ENCODE peak calls at places on chromosome 1, in nine cellular contexts. T, U, R, M, X, H, J, E and Y are unnamed samples.

GRCh38 chr1:34060901-34061415 is 104.1 kb downstream of the CSMD2 start:
- DNase-seq in T (no peak), U (no peak), R (no peak), M (no peak), X (peak), H (no peak), J (no peak), E (no peak), Y (no peak)

GRCh38 chr1:115219937-115220336 is 118.1 kb downstream of the NGF start:
- DNase-seq in T (no peak), U (no peak), R (no peak), M (no peak), X (no peak), H (no peak), J (no peak), E (no peak), Y (no peak)

GRCh38 chr1:46188295-46189030 is 9.8 kb downstream of the POMGNT1 start:
- DNase-seq in T (no peak), U (no peak), R (no peak), M (peak), X (no peak), H (no peak), J (peak), E (no peak), Y (no peak)

GRCh38 chr1:202807367-202807925 is 775 bp downstream of the KDM5B start:
- DNase-seq in T (no peak), U (no peak), R (peak), M (peak), X (peak), H (no peak), J (no peak), E (peak), Y (peak)

GRCh38 chr1:53439337-53440207 is 19.6 kb upstream of the DMRTB1 start:
- DNase-seq in T (no peak), U (no peak), R (no peak), M (no peak), X (no peak), H (no peak), J (no peak), E (no peak), Y (no peak)

GRCh38 chr1:179288977-179289376 is 4.6 kb upstream of the SOAT1 start:
- DNase-seq in T (no peak), U (no peak), R (no peak), M (no peak), X (no peak), H (no peak), J (no peak), E (no peak), Y (no peak)

GRCh38 chr1:61141288-61142044 is 59.1 kb downstream of the NFIA start:
- DNase-seq in T (no peak), U (no peak), R (no peak), M (peak), X (peak), H (no peak), J (peak), E (no peak), Y (no peak)

GRCh38 chr1:58739851-58740466 is 40.1 kb upstream of the MYSM1 start:
- DNase-seq in T (peak), U (peak), R (no peak), M (peak), X (peak), H (no peak), J (peak), E (no peak), Y (no peak)

GRCh38 chr1:53521900-53522552 is 62.8 kb downstream of the DMRTB1 start:
- DNase-seq in T (no peak), U (no peak), R (no peak), M (peak), X (peak), H (no peak), J (no peak), E (no peak), Y (no peak)

GRCh38 chr1:159188375-159188788 is 16.3 kb upstream of the ACKR1 start:
- DNase-seq in T (no peak), U (peak), R (peak), M (peak), X (peak), H (no peak), J (peak), E (no peak), Y (peak)

GRCh38 chr1:32116531-32116930 is 8.7 kb downstream of the KPNA6 start:
- DNase-seq in T (no peak), U (no peak), R (no peak), M (no peak), X (no peak), H (no peak), J (no peak), E (no peak), Y (no peak)

GRCh38 chr1:203038217-203038741 is 12.0 kb downstream of the PPFIA4 start:
- DNase-seq in T (peak), U (peak), R (no peak), M (peak), X (peak), H (peak), J (peak), E (no peak), Y (no peak)

GRCh38 chr1:212188599-212189351 is 96.4 kb upstream of the PPP2R5A start:
- DNase-seq in T (no peak), U (no peak), R (no peak), M (peak), X (no peak), H (no peak), J (peak), E (no peak), Y (no peak)

GRCh38 chr1:156463874-156464273 is 36.7 kb downstream of the MEF2D start:
- DNase-seq in T (no peak), U (no peak), R (no peak), M (no peak), X (no peak), H (no peak), J (no peak), E (no peak), Y (no peak)

GRCh38 chr1:31013187-31013864 is 52.2 kb downstream of the PUM1 start:
- DNase-seq in T (no peak), U (no peak), R (no peak), M (peak), X (no peak), H (no peak), J (peak), E (no peak), Y (no peak)

GRCh38 chr1:203036135-203036534 is 9.8 kb downstream of the PPFIA4 start:
- DNase-seq in T (no peak), U (no peak), R (no peak), M (no peak), X (peak), H (no peak), J (no peak), E (no peak), Y (no peak)

GRCh38 chr1:21320410-21321107 is 30.3 kb upstream of the ECE1 start:
- DNase-seq in T (no peak), U (no peak), R (no peak), M (no peak), X (peak), H (no peak), J (no peak), E (no peak), Y (no peak)

GRCh38 chr1:208206092-208206698 is 38.0 kb downstream of the PLXNA2 start:
- DNase-seq in T (no peak), U (no peak), R (no peak), M (no peak), X (no peak), H (no peak), J (no peak), E (no peak), Y (no peak)

GRCh38 chr1:225428066-225428878 is 434 bp upstream of the LBR start:
- DNase-seq in T (no peak), U (peak), R (peak), M (peak), X (peak), H (peak), J (peak), E (peak), Y (peak)

GRCh38 chr1:183590225-183591191 is at the start of gene NCF2:
- DNase-seq in T (no peak), U (no peak), R (no peak), M (peak), X (no peak), H (no peak), J (peak), E (no peak), Y (no peak)

GRCh38 chr1:17597651-17598050 is 58.2 kb downstream of the ARHGEF10L start:
- DNase-seq in T (no peak), U (no peak), R (no peak), M (peak), X (no peak), H (no peak), J (no peak), E (no peak), Y (no peak)

GRCh38 chr1:28339551-28339950 is 10.7 kb downstream of the MED18 start:
- DNase-seq in T (no peak), U (no peak), R (no peak), M (no peak), X (no peak), H (no peak), J (no peak), E (no peak), Y (no peak)

GRCh38 chr1:33880298-33880697 is 16.4 kb downstream of the HMGB4 start:
- DNase-seq in T (no peak), U (no peak), R (no peak), M (no peak), X (peak), H (no peak), J (no peak), E (no peak), Y (no peak)

GRCh38 chr1:50424045-50424939 is 1.0 kb upstream of the DMRTA2 start:
- DNase-seq in T (no peak), U (no peak), R (peak), M (peak), X (no peak), H (no peak), J (no peak), E (no peak), Y (no peak)

GRCh38 chr1:173269490-173270230 is 62.5 kb upstream of the TNFSF4 start:
- DNase-seq in T (peak), U (peak), R (no peak), M (peak), X (peak), H (peak), J (peak), E (no peak), Y (no peak)

GRCh38 chr1:200905411-200906052 is 10.8 kb downstream of the INAVA start:
- DNase-seq in T (no peak), U (peak), R (no peak), M (peak), X (peak), H (no peak), J (peak), E (no peak), Y (no peak)

GRCh38 chr1:91895832-91896556 is 10.0 kb upstream of the TGFBR3 start:
- DNase-seq in T (no peak), U (no peak), R (no peak), M (no peak), X (no peak), H (no peak), J (no peak), E (no peak), Y (no peak)

GRCh38 chr1:221712776-221713431 is 29.0 kb downstream of the DUSP10 start:
- DNase-seq in T (no peak), U (no peak), R (no peak), M (no peak), X (no peak), H (no peak), J (no peak), E (no peak), Y (no peak)

GRCh38 chr1:17485280-17485679 is 45.8 kb upstream of the RCC2 start:
- DNase-seq in T (no peak), U (peak), R (peak), M (peak), X (no peak), H (no peak), J (peak), E (no peak), Y (peak)

GRCh38 chr1:209363112-209363511 is 220.4 kb upstream of the CAMK1G start:
- DNase-seq in T (no peak), U (no peak), R (no peak), M (peak), X (no peak), H (no peak), J (peak), E (no peak), Y (no peak)

GRCh38 chr1:53350853-53351767 is 23.2 kb upstream of the LRP8 start:
- DNase-seq in T (no peak), U (no peak), R (no peak), M (no peak), X (no peak), H (no peak), J (no peak), E (peak), Y (no peak)

GRCh38 chr1:234322979-234323378 is 50.3 kb upstream of the COA6 start:
- DNase-seq in T (no peak), U (no peak), R (peak), M (no peak), X (peak), H (no peak), J (peak), E (no peak), Y (peak)

GRCh38 chr1:20596106-20596505 is 7.2 kb downstream of the CDA start:
- DNase-seq in T (no peak), U (no peak), R (no peak), M (no peak), X (no peak), H (no peak), J (no peak), E (no peak), Y (no peak)

GRCh38 chr1:147570907-147571306 is 29.6 kb downstream of the BCL9 start:
- DNase-seq in T (no peak), U (no peak), R (no peak), M (no peak), X (no peak), H (no peak), J (no peak), E (no peak), Y (no peak)

GRCh38 chr1:193070395-193070753 is 11.0 kb downstream of the RO60 start:
- DNase-seq in T (no peak), U (no peak), R (no peak), M (no peak), X (no peak), H (no peak), J (no peak), E (no peak), Y (no peak)

GRCh38 chr1:193068013-193068412 is 8.6 kb downstream of the RO60 start:
- DNase-seq in T (no peak), U (no peak), R (no peak), M (peak), X (no peak), H (no peak), J (no peak), E (no peak), Y (no peak)

GRCh38 chr1:193066606-193067005 is 7.2 kb downstream of the RO60 start:
- DNase-seq in T (no peak), U (no peak), R (no peak), M (no peak), X (no peak), H (no peak), J (no peak), E (no peak), Y (no peak)

GRCh38 chr1:193070942-193071341 is 11.5 kb downstream of the RO60 start:
- DNase-seq in T (no peak), U (peak), R (peak), M (no peak), X (no peak), H (no peak), J (no peak), E (no peak), Y (no peak)

GRCh38 chr1:193069748-193070394 is 10.5 kb downstream of the RO60 start:
- DNase-seq in T (no peak), U (no peak), R (peak), M (peak), X (no peak), H (no peak), J (no peak), E (no peak), Y (peak)
- TF ChIP-seq CTCF in T (peak), U (peak), R (peak), M (peak), X (no peak), H (peak), J (peak), E (peak), Y (no peak)

GRCh38 chr1:158117854-158118691 is 62.6 kb upstream of the CD1D start:
- DNase-seq in T (no peak), U (peak), R (peak), M (peak), X (peak), H (no peak), J (peak), E (no peak), Y (peak)
- TF ChIP-seq CTCF in T (peak), U (peak), R (no peak), M (peak), X (peak), H (peak), J (peak), E (no peak), Y (peak)

GRCh38 chr1:26996024-26996423 is 2.5 kb downstream of the TRNP1 start:
- DNase-seq in T (no peak), U (no peak), R (no peak), M (peak), X (no peak), H (no peak), J (peak), E (no peak), Y (no peak)

GRCh38 chr1:26991310-26992116 is 2.0 kb upstream of the TRNP1 start:
- DNase-seq in T (no peak), U (no peak), R (no peak), M (no peak), X (peak), H (no peak), J (no peak), E (no peak), Y (no peak)

GRCh38 chr1:26994772-26995625 is 1.5 kb downstream of the TRNP1 start:
- DNase-seq in T (no peak), U (no peak), R (no peak), M (peak), X (no peak), H (no peak), J (peak), E (no peak), Y (no peak)

GRCh38 chr1:26994020-26994745 is 691 bp downstream of the TRNP1 start:
- DNase-seq in T (no peak), U (no peak), R (no peak), M (no peak), X (no peak), H (no peak), J (no peak), E (no peak), Y (peak)

DNA sequence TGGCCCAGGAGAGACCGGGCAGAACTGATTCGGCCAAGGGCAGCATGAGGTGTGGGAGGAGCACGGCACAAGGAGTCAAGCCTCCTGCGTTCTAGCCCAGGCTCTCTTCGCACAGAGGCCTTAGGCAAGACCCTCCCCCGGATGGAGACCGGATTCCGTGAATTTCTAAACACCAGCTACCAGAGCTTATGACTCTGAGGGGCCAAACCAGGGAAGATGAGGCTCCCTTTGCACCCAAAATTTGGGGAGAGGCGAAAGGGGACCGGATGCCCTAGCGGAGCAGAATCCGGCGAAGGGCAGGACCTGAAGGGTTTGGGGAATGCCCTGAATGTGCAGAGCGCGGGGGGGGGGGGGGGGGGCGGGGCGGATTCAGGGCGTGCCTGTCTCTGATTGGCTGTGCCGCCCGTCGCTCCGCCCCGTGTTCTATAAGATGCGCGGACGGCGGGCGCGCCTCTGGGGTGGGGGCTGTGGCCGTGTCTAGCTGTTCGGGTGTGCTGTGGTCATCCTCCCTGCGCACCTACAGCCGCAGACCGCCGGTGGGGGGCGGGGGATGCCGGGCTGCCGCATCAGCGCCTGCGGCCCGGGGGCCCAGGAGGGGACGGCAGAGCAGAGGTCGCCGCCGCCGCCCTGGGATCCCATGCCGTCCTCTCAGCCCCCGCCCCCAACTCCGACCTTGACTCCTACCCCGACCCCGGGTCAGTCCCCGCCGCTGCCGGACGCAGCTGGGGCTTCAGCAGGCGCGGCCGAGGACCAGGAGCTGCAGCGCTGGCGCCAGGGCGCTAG is at the start of gene TRNP1:
- DNase-seq in T (no peak), U (peak), R (peak), M (peak), X (peak), H (no peak), J (peak), E (peak), Y (peak)
- TF ChIP-seq CTCF in T (no peak), U (no peak), R (no peak), M (no peak), X (no peak), H (no peak), J (no peak), E (no peak), Y (no peak)

GRCh38 chr1:190312763-190313162 is 164.9 kb downstream of the BRINP3 start:
- DNase-seq in T (no peak), U (no peak), R (no peak), M (no peak), X (no peak), H (no peak), J (no peak), E (no peak), Y (no peak)
- TF ChIP-seq CTCF in T (no peak), U (no peak), R (no peak), M (no peak), X (no peak), H (no peak), J (no peak), E (no peak), Y (no peak)

GRCh38 chr1:19338323-19338762 is 26.2 kb downstream of the SLC66A1 start:
- DNase-seq in T (no peak), U (no peak), R (peak), M (peak), X (no peak), H (no peak), J (no peak), E (peak), Y (peak)
- TF ChIP-seq CTCF in T (peak), U (peak), R (peak), M (peak), X (no peak), H (peak), J (peak), E (peak), Y (peak)